ENCODE peak calls at places on chromosomes 3 and 15, in four cellular contexts. X, L, H and F are unnamed samples.

GRCh38 chr15:58190419-58190818 is 52.2 kb downstream of the AQP9 start:
- DNase-seq in H (no peak), L (no peak), X (no peak), F (no peak)

GRCh38 chr15:70318996-70319465 is 221.3 kb upstream of the TLE3 start:
- DNase-seq in H (no peak), L (no peak), X (no peak), F (no peak)

GRCh38 chr15:90465930-90466567 is 63.7 kb upstream of the CRTC3 start:
- DNase-seq in L (no peak), H (no peak), X (no peak), F (no peak)

GRCh38 chr3:8773941-8774542 is 4.6 kb upstream of the OXTR start:
- DNase-seq in H (no peak), L (no peak), X (no peak), F (no peak)

GRCh38 chr15:49045691-49046112 is 544 bp downstream of the SECISBP2L start:
- DNase-seq in X (peak; percentile 10), L (no peak), H (peak; percentile 89), F (no peak)

GRCh38 chr3:184525337-184526157 is 36.0 kb upstream of the EPHB3 start:
- DNase-seq in X (no peak), L (no peak), H (peak; percentile 83), F (no peak)

GRCh38 chr15:70098461-70099166 is 897 bp upstream of the TLE3 start:
- DNase-seq in H (peak; percentile 83), L (peak; percentile 70), X (peak; percentile 54), F (no peak)

GRCh38 chr15:90957105-90957790 is 2.6 kb downstream of the RCCD1 start:
- DNase-seq in H (peak; percentile 42), X (no peak), L (no peak), F (peak; percentile 35)

GRCh38 chr3:86418861-86419260 is 572.1 kb downstream of the VGLL3 start:
- DNase-seq in H (no peak), L (no peak), X (no peak), F (no peak)

GRCh38 chr15:41233367-41233771 is 2.3 kb downstream of the CHP1 start:
- DNase-seq in H (no peak), L (no peak), X (no peak), F (no peak)

GRCh38 chr15:88337993-88338392 is 81.5 kb upstream of the NTRK3 start:
- DNase-seq in X (no peak), H (peak; percentile 49), L (no peak), F (no peak)

GRCh38 chr3:108131105-108131794 is 40.4 kb upstream of the CD47 start:
- DNase-seq in H (no peak), X (no peak), L (no peak), F (no peak)

GRCh38 chr3:159236306-159236705 is 434.5 kb downstream of the MFSD1 start:
- DNase-seq in L (no peak), X (no peak), H (no peak), F (no peak)

GRCh38 chr15:95865330-95865739 is 465.2 kb upstream of the NR2F2 start:
- DNase-seq in X (no peak), L (no peak), H (no peak), F (no peak)